ENCODE peak calls at places on chromosome 17, in six cellular contexts. Q is hepatocyte; N is aorta; L is body of pancreas; W is stimulated activated CD8-positive, alpha-beta memory T cell treated with anti-CD3 and anti-CD28 coated beads, Interleukin-15, amount 100 ng/mL, for 24 hours; Y is T47D. B is an unnamed sample.

GRCh38 chr17:69445132-69445531 is 30.6 kb downstream of the MAP2K6 start:
- DNase-seq in N (no peak), Y (no peak), L (no peak), Q (no peak), W (no peak), B (no peak)

GRCh38 chr17:8015957-8016631 is 13.7 kb downstream of the GUCY2D start:
- DNase-seq in Y (no peak), N (no peak), Q (peak; percentile 76), L (no peak), W (no peak), B (no peak)

GRCh38 chr17:40561871-40562611 is 3.2 kb downstream of the CCR7 start:
- DNase-seq in Q (peak; percentile 1), Y (peak; percentile 61), W (no peak), N (peak; percentile 39), L (no peak), B (peak; percentile 29)

GRCh38 chr17:4409659-4410058 is 24.1 kb upstream of the SPNS3 start:
- DNase-seq in Y (no peak), L (no peak), Q (no peak), N (no peak), W (no peak), B (no peak)

GRCh38 chr17:75183999-75184884 is 1.5 kb upstream of the SUMO2 start:
- DNase-seq in L (no peak), Q (no peak), W (no peak), Y (no peak), N (no peak), B (no peak)

GRCh38 chr17:43356999-43357398 is 41.8 kb upstream of the ARL4D start:
- DNase-seq in Q (no peak), N (peak; percentile 65), W (no peak), L (no peak), Y (peak; percentile 71), B (no peak)

GRCh38 chr17:41777579-41778188 is 8.8 kb downstream of the JUP start:
- DNase-seq in Y (peak; percentile 94), Q (peak; percentile 60), L (peak; percentile 81), N (peak; percentile 78), W (no peak), B (no peak)

GRCh38 chr17:72954595-72954994 is 137.9 kb downstream of the SLC39A11 start:
- DNase-seq in Q (no peak), Y (no peak), L (no peak), N (no peak), W (no peak), B (no peak)

GRCh38 chr17:55996826-55997225 is 156.4 kb upstream of the ANKFN1 start:
- DNase-seq in Y (peak; percentile 10), N (no peak), L (no peak), W (no peak), Q (no peak), B (no peak)

GRCh38 chr17:4369557-4370230 is 3.2 kb upstream of the UBE2G1 start:
- DNase-seq in L (no peak), W (no peak), N (no peak), Y (no peak), Q (no peak), B (no peak)

GRCh38 chr17:45228985-45229517 is 7.4 kb downstream of the FMNL1 start:
- DNase-seq in Y (no peak), N (peak; percentile 93), L (peak; percentile 86), Q (peak; percentile 79), W (no peak), B (peak; percentile 66)

GRCh38 chr17:80820331-80820730 is 171.3 kb upstream of the CHMP6 start:
- DNase-seq in L (no peak), W (no peak), Q (peak; percentile 43), Y (no peak), N (peak; percentile 17), B (no peak)

GRCh38 chr17:73062726-73063125 is 29.8 kb downstream of the SLC39A11 start:
- DNase-seq in L (no peak), Q (no peak), N (no peak), W (no peak), Y (no peak), B (no peak)

GRCh38 chr17:28744104-28744801 is 442 bp downstream of the TRAF4 start:
- DNase-seq in L (peak; percentile 39), Q (peak; percentile 90), W (peak; percentile 60), Y (peak; percentile 77), N (peak; percentile 66), B (peak; percentile 71)

GRCh38 chr17:81516439-81516838 is 3.8 kb upstream of the ACTG1 start:
- DNase-seq in N (no peak), Q (no peak), L (no peak), Y (no peak), W (no peak), B (no peak)

GRCh38 chr17:66276328-66276937 is 26.0 kb upstream of the PRKCA start:
- DNase-seq in L (no peak), N (no peak), Q (no peak), Y (no peak), W (no peak), B (peak; percentile 5)

GRCh38 chr17:38550661-38551060 is 55.1 kb downstream of the SRCIN1 start:
- DNase-seq in L (peak; percentile 45), Q (no peak), W (no peak), N (peak; percentile 87), Y (no peak), B (peak; percentile 25)

GRCh38 chr17:83062818-83063671 is 16.4 kb upstream of the METRNL start:
- DNase-seq in W (no peak), Q (no peak), N (peak; percentile 27), Y (no peak), L (no peak), B (no peak)

GRCh38 chr17:7673239-7673638 is 14.1 kb downstream of the TP53 start:
- DNase-seq in L (peak; percentile 20), Y (no peak), W (no peak), N (no peak), Q (no peak), B (peak; percentile 83)

GRCh38 chr17:28029033-28029432 is 13.4 kb upstream of the NLK start:
- DNase-seq in N (no peak), W (no peak), Y (no peak), L (no peak), Q (no peak), B (peak; percentile 96)

B was measured in erythroblast.